ENCODE peak calls at places on chromosome 11, in six cellular contexts. C is head of caudate nucleus, E is colonic mucosa, U is transverse colon, Z is testis, Y is HTR-8/SVneo. G is an unnamed sample.

GRCh38 chr11:9568161-9568853 is 5.2 kb upstream of the WEE1 start:
- DNase-seq in C (no peak), E (no peak), U (no peak), Z (no peak), Y (no peak), G (no peak)

GRCh38 chr11:72750086-72750485 is 2.1 kb downstream of the ARAP1 start:
- DNase-seq in C (peak; percentile 88), E (no peak), U (no peak), Z (no peak), Y (no peak), G (no peak)

GRCh38 chr11:64220271-64220670 is 5.7 kb downstream of the TRPT1 start:
- DNase-seq in C (no peak), E (no peak), U (no peak), Z (no peak), Y (no peak), G (no peak)

GRCh38 chr11:16359369-16359768 is 3.0 kb upstream of the SOX6 start:
- DNase-seq in C (no peak), E (no peak), U (no peak), Z (no peak), Y (no peak), G (peak; percentile 37)

GRCh38 chr11:34027516-34028406 is 23.8 kb upstream of the CAPRIN1 start:
- DNase-seq in C (no peak), E (peak; percentile 88), U (peak; percentile 74), Z (no peak), Y (no peak), G (peak; percentile 92)

GRCh38 chr11:8342821-8343681 is 79.4 kb upstream of the LMO1 start:
- DNase-seq in C (no peak), E (no peak), U (no peak), Z (no peak), Y (no peak), G (no peak)

GRCh38 chr11:92332986-92333385 is 108.4 kb downstream of the FAT3 start:
- DNase-seq in C (no peak), E (no peak), U (no peak), Z (no peak), Y (no peak), G (no peak)

GRCh38 chr11:20762980-20763379 is 93.6 kb downstream of the NELL1 start:
- DNase-seq in C (no peak), E (no peak), U (no peak), Z (no peak), Y (no peak), G (no peak)

GRCh38 chr11:117985953-117986887 is at the start of gene IL10RA:
- DNase-seq in C (peak; percentile 83), E (peak; percentile 90), U (peak; percentile 90), Z (peak; percentile 78), Y (peak; percentile 43), G (peak; percentile 81)

GRCh38 chr11:1201395-1202153 is 21.3 kb upstream of the MUC5B start:
- DNase-seq in C (no peak), E (no peak), U (no peak), Z (no peak), Y (no peak), G (no peak)

GRCh38 chr11:61834278-61835004 is 6.3 kb downstream of the FADS2 start:
- DNase-seq in C (peak; percentile 42), E (peak; percentile 36), U (no peak), Z (peak; percentile 66), Y (no peak), G (peak; percentile 50)

GRCh38 chr11:76316726-76317125 is 64.2 kb downstream of the THAP12 start:
- DNase-seq in C (no peak), E (no peak), U (no peak), Z (no peak), Y (no peak), G (no peak)

GRCh38 chr11:16613401-16614381 is 124.8 kb upstream of the C11orf58 start:
- DNase-seq in C (peak; percentile 91), E (peak; percentile 83), U (peak; percentile 83), Z (peak; percentile 94), Y (peak; percentile 85), G (peak; percentile 82)

GRCh38 chr11:106398396-106399074 is 321.1 kb downstream of the AASDHPPT start:
- DNase-seq in C (no peak), E (no peak), U (no peak), Z (no peak), Y (no peak), G (no peak)